ENCODE peak calls at places on chromosomes 7 and 10, in seven cellular contexts. V, H, E, U, Y, K and D are unnamed samples. For H3K36me3 and H3K4me1, the result is how much of the 10 kb centered on the place peaks cover.

GRCh38 chr10:21975378-21975990 is 28.0 kb downstream of the DNAJC1 start:
- DNase-seq in V (no peak), U (no peak), H (peak), K (no peak), Y (no peak), E (no peak), D (no peak)

GRCh38 chr7:94436018-94436604 is 41.4 kb downstream of the COL1A2 start:
- DNase-seq in K (no peak), E (peak), Y (peak), H (peak), U (peak), V (peak), D (no peak)

GRCh38 chr10:71197955-71198354 is 14.4 kb upstream of the UNC5B start:
- DNase-seq in U (no peak), V (no peak), H (no peak), Y (no peak), K (no peak), E (no peak), D (no peak)

GRCh38 chr10:132469197-132469942 is 68.2 kb upstream of the INPP5A start:
- DNase-seq in Y (peak), H (no peak), E (no peak), K (no peak), U (peak), V (no peak), D (peak)

GRCh38 chr10:124357583-124357930 is 61.2 kb downstream of the OAT start:
- DNase-seq in V (no peak), Y (no peak), E (no peak), K (no peak), H (no peak), U (no peak), D (peak)

GRCh38 chr7:116139007-116139406 is 71.3 kb upstream of the TES start:
- DNase-seq in V (peak), E (no peak), U (no peak), Y (no peak), K (no peak), H (peak), D (no peak)

GRCh38 chr7:41979834-41980307 is 257.1 kb downstream of the GLI3 start:
- DNase-seq in E (no peak), Y (no peak), U (no peak), V (peak), K (no peak), H (peak), D (no peak)

GRCh38 chr10:124063736-124064135 is 29.7 kb downstream of the CHST15 start:
- DNase-seq in V (peak), H (no peak), E (peak), K (no peak), Y (no peak), U (no peak), D (no peak)

GRCh38 chr7:101390901-101391301 is 28.2 kb downstream of the COL26A1 start:
- DNase-seq in U (no peak), V (no peak), Y (no peak), K (no peak), E (peak), H (peak), D (no peak)

GRCh38 chr10:37488792-37489657 is 363.6 kb downstream of the ANKRD30A start:
- DNase-seq in U (no peak), V (no peak), K (no peak), H (no peak), E (no peak), Y (no peak), D (no peak)

GRCh38 chr7:141522657-141523342 is 28.4 kb upstream of the AGK start:
- DNase-seq in U (no peak), K (no peak), Y (no peak), H (no peak), E (no peak), V (no peak), D (no peak)

GRCh38 chr10:110075726-110076125 is 67.9 kb downstream of the ADD3 start:
- DNase-seq in U (no peak), V (peak), Y (no peak), H (no peak), E (no peak), K (no peak), D (no peak)

GRCh38 chr7:110905773-110906566 is 185.0 kb upstream of the LRRN3 start:
- DNase-seq in K (no peak), V (no peak), E (no peak), Y (no peak), H (no peak), U (no peak), D (no peak)

GRCh38 chr7:92135100-92135429 is 788 bp upstream of the CYP51A1 start:
- DNase-seq in E (peak), Y (no peak), V (peak), H (peak), U (no peak), K (no peak), D (no peak)

GRCh38 chr7:79452032-79452494 is 1.4 kb downstream of the MAGI2 start:
- DNase-seq in U (peak), K (no peak), H (peak), E (peak), Y (peak), V (peak), D (peak)

GRCh38 chr7:96734343-96734742 is 24.7 kb upstream of the SEM1 start:
- DNase-seq in E (no peak), U (no peak), K (no peak), Y (no peak), V (no peak), H (no peak), D (no peak)

GRCh38 chr7:16089191-16089590 is 332.1 kb downstream of the CRPPA start:
- DNase-seq in H (no peak), E (no peak), K (no peak), V (no peak), Y (no peak), U (no peak), D (no peak)

GRCh38 chr7:6172331-6173295 is 99.8 kb downstream of the CYTH3 start:
- DNase-seq in E (no peak), Y (no peak), H (no peak), U (no peak), V (peak), K (no peak), D (no peak)

GRCh38 chr7:18347170-18347569 is 148.4 kb upstream of the HDAC9 start:
- DNase-seq in H (no peak), V (no peak), K (no peak), U (no peak), E (no peak), Y (no peak), D (no peak)

GRCh38 chr7:91537260-91538152 is 273.3 kb downstream of the FZD1 start:
- DNase-seq in Y (no peak), H (no peak), V (no peak), E (no peak), K (no peak), U (no peak), D (no peak)

GRCh38 chr10:523925-524324 is 165.5 kb downstream of the DIP2C start:
- DNase-seq in U (no peak), E (no peak), V (no peak), Y (no peak), H (no peak), K (no peak), D (peak)

GRCh38 chr7:408651-409343 is 110.8 kb downstream of the PDGFA start:
- DNase-seq in E (peak), Y (peak), H (no peak), U (no peak), V (no peak), K (no peak), D (no peak)

GRCh38 chr10:16856567-16856966 is 39.3 kb upstream of the RSU1 start:
- DNase-seq in K (no peak), E (no peak), U (no peak), H (peak), Y (no peak), V (peak), D (no peak)

GRCh38 chr7:7190142-7190541 is 7.8 kb downstream of the C1GALT1 start:
- DNase-seq in E (no peak), U (no peak), Y (no peak), V (peak), H (no peak), K (no peak), D (no peak)

GRCh38 chr7:1100886-1101579 is 13.1 kb downstream of the GPER1 start:
- DNase-seq in U (no peak), V (no peak), Y (no peak), E (no peak), K (no peak), H (no peak), D (no peak)

GRCh38 chr7:139561-140243 is 52.7 kb upstream of the FAM20C start:
- DNase-seq in E (no peak), Y (no peak), H (no peak), K (no peak), U (no peak), V (no peak), D (no peak)

GRCh38 chr7:105906169-105906568 is 29.8 kb upstream of the ATXN7L1 start:
- DNase-seq in H (no peak), U (no peak), V (no peak), K (no peak), E (no peak), Y (no peak), D (no peak)

GRCh38 chr10:69123747-69124557 is at the start of gene VPS26A:
- DNase-seq in H (peak), V (peak), E (peak), Y (peak), K (peak), U (peak), D (peak)

GRCh38 chr7:2520131-2520807 is 695 bp downstream of the LFNG start:
- DNase-seq in U (no peak), K (no peak), E (peak), V (no peak), Y (peak), H (peak), D (peak)

GRCh38 chr10:122282253-122282671 is 11.2 kb downstream of the BTBD16 start:
- DNase-seq in H (no peak), V (peak), U (peak), E (no peak), Y (no peak), K (no peak), D (no peak)

GRCh38 chr10:69738858-69739435 is 62.8 kb upstream of the COL13A1 start:
- DNase-seq in K (no peak), U (no peak), V (no peak), Y (no peak), H (no peak), E (no peak), D (no peak)

GRCh38 chr7:129798616-129799349 is 154.0 kb downstream of the UBE2H start:
- DNase-seq in V (no peak), H (no peak), E (no peak), Y (no peak), U (no peak), K (no peak), D (no peak)

GRCh38 chr10:97371696-97372095 is 29.4 kb downstream of the RRP12 start:
- DNase-seq in Y (no peak), V (no peak), K (no peak), U (no peak), E (no peak), H (no peak), D (no peak)

GRCh38 chr7:16978358-16979244 is 96.8 kb upstream of the AGR3 start:
- DNase-seq in E (no peak), Y (no peak), H (no peak), K (no peak), U (no peak), V (peak), D (no peak)

GRCh38 chr10:122149138-122149606 is 121.9 kb upstream of the BTBD16 start:
- DNase-seq in U (peak), E (no peak), K (no peak), H (no peak), Y (no peak), V (peak), D (no peak)

GRCh38 chr7:139618482-139619366 is 95.2 kb downstream of the CLEC2L start:
- DNase-seq in H (peak), E (no peak), V (no peak), Y (no peak), U (no peak), K (no peak), D (peak)

GRCh38 chr7:139610595-139610994 is 87.1 kb downstream of the CLEC2L start:
- DNase-seq in E (no peak), Y (no peak), H (no peak), K (no peak), U (no peak), V (no peak), D (no peak)

GRCh38 chr7:139617074-139617473 is 93.6 kb downstream of the CLEC2L start:
- DNase-seq in Y (no peak), H (no peak), U (no peak), E (no peak), K (no peak), V (no peak), D (no peak)

GRCh38 chr7:139613971-139614411 is 90.5 kb downstream of the CLEC2L start:
- DNase-seq in E (no peak), V (no peak), K (no peak), U (no peak), Y (no peak), H (peak), D (no peak)

DNA sequence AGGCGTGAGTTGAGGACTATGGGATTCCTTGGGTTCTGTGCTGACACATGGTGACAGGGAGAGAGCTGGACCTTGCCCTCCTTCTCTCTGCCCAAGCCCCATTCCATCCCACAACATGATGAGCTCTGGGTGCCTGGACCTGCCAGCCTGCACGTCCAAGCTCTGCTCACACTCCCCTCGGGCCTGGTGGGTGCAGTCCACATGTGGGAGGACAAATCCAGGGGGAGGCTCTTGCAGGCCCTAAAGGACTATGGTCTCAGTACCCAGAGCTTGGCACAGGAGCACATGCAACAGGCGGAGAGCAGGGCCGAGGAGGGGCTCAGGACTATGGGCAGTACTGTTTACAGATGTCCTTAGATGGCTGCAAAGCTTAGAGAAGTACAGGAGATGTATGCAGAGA is 91.4 kb downstream of the CLEC2L start:
- DNase-seq in Y (no peak), K (no peak), E (no peak), H (no peak), U (no peak), V (no peak), D (no peak)
- H3K36me3 ChIP-seq in Y (under half), K (under half), E (under half), H (under half), U (under half), V (under half), D (half or more)

DNA sequence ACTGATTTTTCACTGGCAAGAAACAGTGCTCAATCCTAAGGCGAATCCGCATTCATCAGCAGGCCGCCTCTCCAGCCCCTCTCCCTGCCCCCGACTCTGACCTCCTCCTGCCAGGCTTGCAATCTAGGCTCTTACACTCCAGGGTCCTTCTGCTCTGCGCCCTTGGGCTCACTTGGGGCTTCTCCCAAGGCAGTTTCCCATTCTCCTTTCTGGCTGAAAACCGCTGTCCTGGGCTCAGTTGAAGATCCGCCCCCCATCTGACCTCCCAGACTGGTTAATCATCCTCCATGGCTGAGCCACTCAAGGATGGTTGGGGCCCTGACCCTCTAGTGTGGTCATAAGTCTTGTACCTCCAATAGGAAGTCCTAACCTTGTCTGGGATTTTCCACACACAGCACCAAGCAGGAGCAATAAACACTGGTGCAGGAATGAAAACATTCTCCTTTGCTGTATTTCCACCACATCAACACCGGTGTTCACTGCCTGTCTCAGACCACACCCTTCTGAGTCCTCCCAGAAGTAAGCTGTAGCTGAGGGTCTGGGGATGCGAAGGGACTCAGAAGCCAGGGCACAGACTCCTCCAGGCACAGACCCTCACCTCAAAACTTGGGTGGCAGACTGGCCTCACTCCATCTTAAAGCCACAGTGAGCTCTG is 42.4 kb downstream of the TNS3 start:
- DNase-seq in H (no peak), K (no peak), E (no peak), V (peak), Y (no peak), U (no peak), D (no peak)
- H3K4me1 ChIP-seq in H (under half), K (under half), E (under half), V (under half), Y (under half), U (under half), D (under half)

DNA sequence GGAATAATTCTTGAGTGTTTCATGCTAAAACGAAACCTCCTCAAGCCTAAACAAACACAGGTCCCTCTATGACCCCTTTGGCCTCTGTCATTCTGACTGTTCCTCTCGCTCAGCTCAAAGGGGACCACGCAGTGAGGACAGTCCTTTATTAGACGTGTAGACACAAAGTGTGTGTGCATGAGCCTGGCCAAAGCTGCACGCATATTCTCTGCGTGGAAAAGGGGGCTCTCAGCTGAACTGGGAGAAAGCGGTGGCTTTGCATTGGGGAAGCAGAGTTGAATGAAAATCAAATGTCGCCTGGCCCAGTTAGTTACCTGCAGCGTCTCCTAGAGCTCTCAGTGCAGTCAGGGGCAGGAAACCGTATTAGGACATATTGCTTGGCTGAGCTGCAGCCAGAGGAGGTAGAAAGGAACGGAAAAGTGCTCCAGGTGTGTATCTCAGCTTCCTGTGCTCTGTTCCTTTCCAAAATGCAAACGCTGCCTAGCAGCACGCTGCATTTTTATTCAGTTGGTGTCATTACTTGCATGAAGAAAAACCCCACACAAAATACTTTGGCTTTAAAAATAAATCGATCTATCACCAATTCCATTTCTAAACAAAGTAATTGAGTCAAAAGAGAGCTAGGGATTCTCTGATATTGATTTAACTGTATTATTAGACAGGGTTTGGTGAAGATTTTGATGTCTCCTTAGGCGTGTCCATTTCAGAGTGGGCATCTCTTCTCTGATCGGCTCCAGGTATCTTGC is 4.9 kb downstream of the GATA3 start:
- DNase-seq in U (no peak), H (peak), Y (no peak), K (no peak), E (no peak), V (no peak), D (no peak)
- H3K36me3 ChIP-seq in U (under half), H (under half), Y (under half), K (under half), E (under half), V (under half), D (under half)

GRCh38 chr10:62016477-62017140 is 115.1 kb downstream of the ARID5B start:
- DNase-seq in V (peak), Y (no peak), H (no peak), E (no peak), U (no peak), K (no peak), D (no peak)

GRCh38 chr10:62019013-62019684 is 117.7 kb downstream of the ARID5B start:
- DNase-seq in V (peak), Y (no peak), K (no peak), E (no peak), U (no peak), H (no peak), D (no peak)

GRCh38 chr10:62017141-62017870 is 115.8 kb downstream of the ARID5B start:
- DNase-seq in V (no peak), H (no peak), E (no peak), U (no peak), Y (no peak), K (no peak), D (no peak)

GRCh38 chr10:62019685-62020361 is 118.3 kb downstream of the ARID5B start:
- DNase-seq in U (no peak), Y (no peak), E (no peak), K (no peak), H (no peak), V (peak), D (no peak)

DNA sequence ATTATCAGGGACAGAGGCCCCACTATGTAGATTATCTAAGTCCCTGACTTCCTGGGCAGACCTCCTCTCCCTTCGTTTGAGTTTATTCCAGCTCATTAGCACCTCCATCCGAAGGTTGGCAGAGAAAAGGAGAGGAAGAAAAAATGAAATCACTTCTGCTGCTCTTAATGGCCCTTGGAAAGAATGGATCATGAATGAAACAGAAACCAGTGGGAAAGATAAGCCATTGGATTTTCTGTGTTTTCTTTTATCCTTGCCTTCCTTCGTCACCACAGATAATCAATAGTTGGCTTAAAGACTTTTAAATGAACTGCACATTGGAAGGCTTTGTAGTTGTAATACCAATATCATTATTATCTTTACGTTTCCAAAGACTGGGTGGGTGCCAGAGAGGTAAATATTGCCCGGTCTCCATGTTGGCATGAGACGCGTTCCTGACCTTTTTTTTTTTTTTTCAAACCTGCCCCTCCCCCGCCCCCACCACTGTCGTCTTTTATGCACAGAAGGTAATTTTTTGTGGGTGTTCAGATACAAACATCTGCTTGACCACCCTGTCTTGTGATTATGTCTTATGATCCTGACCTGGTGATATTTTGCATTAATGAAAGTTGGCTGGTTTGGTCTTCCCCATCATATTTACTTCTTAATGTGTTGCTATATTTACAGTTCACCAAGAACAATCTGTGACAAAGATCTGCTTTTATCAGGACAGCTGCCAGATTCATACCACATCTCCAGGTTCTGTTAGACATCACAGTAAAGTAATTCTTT is 116.8 kb downstream of the ARID5B start:
- DNase-seq in Y (no peak), V (no peak), H (no peak), E (no peak), U (no peak), K (no peak), D (no peak)
- H3K4me1 ChIP-seq in Y (under half), V (under half), H (under half), E (under half), U (under half), K (under half), D (under half)

DNA sequence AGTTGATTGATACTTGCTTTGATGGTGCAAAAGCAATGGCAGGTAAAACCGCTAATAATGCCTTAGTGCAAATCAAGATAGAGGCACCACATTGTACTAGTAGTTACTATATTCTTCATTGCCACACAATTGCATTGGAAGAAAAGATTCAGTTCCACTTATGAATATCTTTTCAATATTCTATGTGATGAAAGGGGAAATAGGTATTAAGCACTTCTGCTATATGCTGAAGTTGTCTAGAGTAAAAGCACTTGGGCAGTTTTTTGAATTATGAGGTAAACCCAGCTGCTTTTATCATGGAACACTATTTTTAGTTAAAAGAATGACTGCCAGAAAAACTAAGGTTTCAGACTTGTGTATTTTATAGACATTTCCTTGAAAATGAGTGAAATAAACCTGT is 15.5 kb downstream of the ENTPD7 start:
- DNase-seq in K (no peak), H (no peak), V (no peak), E (no peak), U (no peak), Y (no peak), D (no peak)
- H3K36me3 ChIP-seq in K (under half), H (under half), V (under half), E (under half), U (under half), Y (under half), D (under half)